ENCODE peak calls at places on chromosomes 7 and 10, in nine cellular contexts. N, D, O, S, G, K, V, Z and Y are unnamed samples.
A peak's percentile ranks its signal among the peaks of the same experiment; 100 is the strongest.

GRCh38 chr7:150569245-150569644 is 2.1 kb downstream of the GIMAP4 start:
- DNase-seq in S (no peak), Z (no peak), D (no peak), G (no peak), V (no peak), O (no peak), K (no peak), N (no peak), Y (no peak)

GRCh38 chr10:8499312-8499711 is 444.8 kb downstream of the GATA3 start:
- DNase-seq in Z (no peak), K (no peak), G (no peak), N (no peak), V (no peak), S (no peak), D (no peak), O (no peak), Y (no peak)

GRCh38 chr7:18140943-18141342 is 113.3 kb upstream of the PRPS1L1 start:
- DNase-seq in D (no peak), S (no peak), O (no peak), G (no peak), K (no peak), V (no peak), N (peak; percentile 62), Z (no peak), Y (no peak)

GRCh38 chr7:49400891-49401550 is 372.4 kb upstream of the VWC2 start:
- DNase-seq in K (no peak), V (no peak), O (no peak), G (no peak), D (no peak), S (peak; percentile 36), N (no peak), Z (no peak), Y (no peak)

GRCh38 chr10:47456794-47457527 is 27.0 kb downstream of the ANXA8 start:
- DNase-seq in D (no peak), G (no peak), O (no peak), N (no peak), K (peak; percentile 65), Z (no peak), S (no peak), V (no peak), Y (no peak)

GRCh38 chr7:17934094-17934493 is 6.2 kb downstream of the SNX13 start:
- DNase-seq in K (no peak), Z (no peak), O (no peak), D (no peak), S (no peak), N (no peak), G (no peak), V (no peak), Y (no peak)

GRCh38 chr10:130727766-130728490 is 583.6 kb downstream of the TCERG1L start:
- DNase-seq in S (no peak), N (no peak), D (no peak), Z (no peak), K (no peak), V (no peak), O (no peak), G (no peak), Y (no peak)

GRCh38 chr7:3039787-3040186 is 3.9 kb downstream of the CARD11 start:
- DNase-seq in Z (no peak), N (no peak), O (no peak), V (no peak), G (no peak), S (no peak), D (no peak), K (no peak), Y (no peak)

GRCh38 chr10:95389176-95389575 is 98.4 kb upstream of the PDLIM1 start:
- DNase-seq in D (no peak), N (no peak), G (no peak), S (no peak), Z (no peak), V (no peak), O (no peak), K (no peak), Y (no peak)

GRCh38 chr7:294440-295154 is 4.6 kb downstream of the FOXL3 start:
- DNase-seq in V (no peak), O (no peak), N (no peak), G (no peak), S (no peak), K (no peak), D (no peak), Z (no peak), Y (no peak)